ENCODE peak calls at places on chromosomes 12 and 14, in six cellular contexts. P is upper lobe of right lung, E is lung, Z is H1, C is endodermal cell, A is AG04449. R is an unnamed sample.

GRCh38 chr12:6953417-6954315 is 2.5 kb downstream of the PTPN6 start:
- DNase-seq in P (peak; percentile 77), E (peak; percentile 70), Z (no peak), C (peak; percentile 51), A (no peak), R (peak; percentile 92)

GRCh38 chr12:53430116-53430515 is 6.5 kb downstream of the AMHR2 start:
- DNase-seq in P (no peak), E (no peak), Z (no peak), C (no peak), A (no peak), R (no peak)

GRCh38 chr12:131287938-131288797 is 334.5 kb downstream of the ADGRD1 start:
- DNase-seq in P (peak; percentile 32), E (no peak), Z (no peak), C (peak; percentile 35), A (no peak), R (no peak)

GRCh38 chr12:32533971-32534590 is 134.7 kb downstream of the FGD4 start:
- DNase-seq in P (no peak), E (peak; percentile 53), Z (no peak), C (no peak), A (peak; percentile 97), R (no peak)

GRCh38 chr12:68237523-68238070 is 12.0 kb upstream of the IL26 start:
- DNase-seq in P (no peak), E (no peak), Z (no peak), C (no peak), A (no peak), R (no peak)

GRCh38 chr12:62640910-62641448 is 174.4 kb downstream of the MON2 start:
- DNase-seq in P (no peak), E (no peak), Z (no peak), C (peak; percentile 73), A (no peak), R (peak; percentile 40)

GRCh38 chr14:92880351-92880750 is 42.6 kb upstream of the CHGA start:
- DNase-seq in P (no peak), E (no peak), Z (no peak), C (no peak), A (no peak), R (no peak)

GRCh38 chr12:109111775-109112491 is 4.5 kb upstream of the ACACB start:
- DNase-seq in P (peak; percentile 74), E (peak; percentile 59), Z (no peak), C (peak; percentile 89), A (no peak), R (no peak)

GRCh38 chr12:40055227-40055579 is 50.7 kb downstream of the SLC2A13 start:
- DNase-seq in P (no peak), E (no peak), Z (no peak), C (no peak), A (no peak), R (no peak)

GRCh38 chr12:52798003-52798670 is 2.2 kb upstream of the KRT3 start:
- DNase-seq in P (peak; percentile 2), E (no peak), Z (no peak), C (no peak), A (no peak), R (no peak)

GRCh38 chr14:104427126-104427851 is 152.3 kb upstream of the C14orf180 start:
- DNase-seq in P (peak; percentile 62), E (no peak), Z (no peak), C (no peak), A (no peak), R (no peak)

GRCh38 chr12:62627181-62627580 is 160.6 kb downstream of the MON2 start:
- DNase-seq in P (no peak), E (no peak), Z (no peak), C (peak; percentile 44), A (no peak), R (no peak)

GRCh38 chr14:61253064-61253753 is 27.9 kb downstream of the TMEM30B start:
- DNase-seq in P (no peak), E (no peak), Z (no peak), C (no peak), A (no peak), R (no peak)

GRCh38 chr14:56189306-56189705 is 71.1 kb downstream of the PELI2 start:
- DNase-seq in P (no peak), E (no peak), Z (no peak), C (no peak), A (no peak), R (no peak)

GRCh38 chr12:52741378-52742195 is 35.6 kb downstream of the KRT76 start:
- DNase-seq in P (peak; percentile 72), E (peak; percentile 50), Z (peak; percentile 34), C (peak; percentile 97), A (no peak), R (no peak)

GRCh38 chr12:78331764-78332163 is 501.1 kb downstream of the NAV3 start:
- DNase-seq in P (no peak), E (no peak), Z (no peak), C (no peak), A (no peak), R (no peak)

GRCh38 chr14:101599234-101599885 is 38.1 kb downstream of the DIO3 start:
- DNase-seq in P (no peak), E (no peak), Z (no peak), C (no peak), A (no peak), R (no peak)

GRCh38 chr12:102962532-102962931 is 5.1 kb downstream of the ASCL1 start:
- DNase-seq in P (no peak), E (no peak), Z (no peak), C (no peak), A (no peak), R (no peak)

GRCh38 chr12:118102070-118102469 is 1.7 kb downstream of the VSIG10 start:
- DNase-seq in P (no peak), E (peak; percentile 30), Z (no peak), C (peak; percentile 85), A (no peak), R (no peak)

GRCh38 chr14:37253905-37254304 is 56.2 kb downstream of the MIPOL1 start:
- DNase-seq in P (no peak), E (no peak), Z (no peak), C (no peak), A (peak; percentile 9), R (no peak)

GRCh38 chr12:12600659-12601058 is 11.0 kb upstream of the CREBL2 start:
- DNase-seq in P (no peak), E (no peak), Z (no peak), C (peak; percentile 57), A (no peak), R (no peak)

GRCh38 chr14:100076630-100077029 is 11.4 kb downstream of the EVL start:
- DNase-seq in P (peak; percentile 74), E (no peak), Z (no peak), C (no peak), A (peak; percentile 24), R (no peak)

GRCh38 chr12:98533723-98534251 is 18.4 kb downstream of the TMPO start:
- DNase-seq in P (no peak), E (no peak), Z (no peak), C (no peak), A (peak; percentile 24), R (no peak)

GRCh38 chr12:2376855-2377657 is 324.3 kb downstream of the CACNA1C start:
- DNase-seq in P (no peak), E (no peak), Z (peak; percentile 29), C (peak; percentile 96), A (no peak), R (no peak)

GRCh38 chr14:35808076-35808657 is 928 bp downstream of the RALGAPA1 start:
- DNase-seq in P (no peak), E (no peak), Z (no peak), C (peak; percentile 68), A (no peak), R (peak; percentile 12)

GRCh38 chr12:46401703-46402102 is 29.1 kb upstream of the SLC38A2 start:
- DNase-seq in P (no peak), E (no peak), Z (no peak), C (peak; percentile 75), A (no peak), R (no peak)
- TF ChIP-seq CTCF in P (peak; percentile 28), E (no peak), Z (peak; percentile 7), C (peak; percentile 38), A (peak; percentile 37), R (no peak)

DNA sequence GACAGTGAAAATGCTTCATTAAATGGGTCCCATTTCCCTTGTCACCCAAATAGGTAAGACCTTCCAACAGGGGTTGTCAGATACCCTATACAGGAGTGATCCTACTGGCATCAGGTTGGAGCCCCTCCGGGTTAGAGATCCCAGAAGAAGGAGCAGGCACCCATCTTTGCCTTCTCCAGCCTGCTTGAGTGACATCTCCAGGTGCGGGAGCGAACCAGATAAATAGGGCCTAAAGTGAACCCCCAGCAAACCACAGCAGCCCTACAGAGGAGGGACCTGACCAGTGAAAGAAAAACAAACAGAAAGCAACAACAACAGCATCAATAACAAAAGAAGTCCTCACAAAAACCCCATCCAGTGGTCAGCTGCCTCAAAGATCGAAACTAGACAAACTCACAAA is 182.2 kb downstream of the SLC5A8 start:
- DNase-seq in P (no peak), E (no peak), Z (no peak), C (no peak), A (no peak), R (no peak)
- H3K4me3 ChIP-seq in P (no peak overlapping the region), E (no peak overlapping the region), Z (no peak overlapping the region), C (no peak overlapping the region), A (no peak overlapping the region), R (no peak overlapping the region)

GRCh38 chr12:120238224-120238616 is 27.3 kb downstream of the PXN start:
- DNase-seq in P (no peak), E (no peak), Z (no peak), C (no peak), A (no peak), R (no peak)

GRCh38 chr12:120236124-120236398 is 29.5 kb downstream of the PXN start:
- DNase-seq in P (no peak), E (no peak), Z (no peak), C (no peak), A (no peak), R (no peak)

GRCh38 chr12:120234643-120235368 is 30.7 kb downstream of the PXN start:
- DNase-seq in P (peak; percentile 81), E (peak; percentile 79), Z (no peak), C (peak; percentile 92), A (peak; percentile 88), R (no peak)

GRCh38 chr12:120238839-120239445 is 26.6 kb downstream of the PXN start:
- DNase-seq in P (no peak), E (no peak), Z (no peak), C (no peak), A (no peak), R (no peak)

DNA sequence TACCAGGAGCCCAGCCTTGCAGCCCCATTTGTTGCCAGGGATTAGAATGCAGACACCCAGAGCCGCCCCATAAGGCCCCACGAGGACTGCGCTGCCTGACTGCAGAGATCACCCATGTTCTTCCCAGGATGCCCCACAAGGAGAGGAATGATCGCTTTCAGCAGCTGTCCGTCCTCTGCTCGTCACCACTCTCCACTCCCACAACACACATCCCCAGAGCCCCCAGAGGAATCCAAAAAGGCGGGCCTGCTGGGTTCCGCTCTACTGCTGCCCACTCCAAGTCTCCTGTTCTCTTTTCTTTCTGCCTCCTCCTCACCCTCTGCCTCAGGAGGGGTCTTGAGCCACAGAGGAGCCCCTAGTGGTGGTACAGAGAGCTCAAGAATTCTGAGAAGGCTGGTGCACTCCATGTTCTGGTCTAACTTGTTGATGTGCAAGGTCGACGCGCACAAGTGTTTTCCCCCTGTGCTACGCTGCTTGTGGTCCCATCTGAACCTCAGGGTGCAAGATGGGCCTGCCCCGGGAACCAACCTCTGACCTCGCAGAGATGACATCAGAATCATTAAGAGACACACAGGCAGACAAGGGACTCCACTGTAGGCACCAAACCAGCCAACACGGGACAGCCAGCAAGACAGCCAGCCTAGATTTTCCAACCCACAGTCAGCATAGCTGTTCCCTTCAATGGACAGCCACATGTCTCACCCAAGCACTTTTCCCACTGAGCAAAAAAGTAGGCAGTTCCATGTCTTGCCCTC is 30.0 kb downstream of the PXN start:
- DNase-seq in P (no peak), E (no peak), Z (no peak), C (peak; percentile 87), A (no peak), R (no peak)
- TF ChIP-seq CTCF in P (no peak), E (no peak), Z (peak; percentile 39), C (peak; percentile 78), A (peak; percentile 20), R (peak; percentile 15)

GRCh38 chr14:23443411-23443812 is 8.0 kb upstream of the MYH7 start:
- DNase-seq in P (no peak), E (no peak), Z (no peak), C (no peak), A (no peak), R (no peak)
- H3K4me3 ChIP-seq in P (no peak overlapping the region), E (no peak overlapping the region), Z (no peak overlapping the region), C (peak overlapping the region; percentile 11), A (no peak overlapping the region), R (no peak overlapping the region)

R was measured in GM12864.